ENCODE peak calls at places on chromosomes 13 and 19, in four cellular contexts. One of them, this sample, is unnamed.

GRCh38 chr13:39767791-39768564 is 112.5 kb downstream of the COG6 start:
- DNase-seq in HAP-1: no peak
- DNase-seq in DND-41: peak; percentile 5
- DNase-seq in CD4-positive, CD25-positive, alpha-beta regulatory T cell: no peak
- DNase-seq in this sample: no peak

GRCh38 chr13:108961542-108962125 is 332.2 kb downstream of the MYO16 start:
- DNase-seq in HAP-1: peak; percentile 55
- DNase-seq in DND-41: no peak
- DNase-seq in CD4-positive, CD25-positive, alpha-beta regulatory T cell: no peak
- DNase-seq in this sample: no peak

GRCh38 chr19:8663920-8664670 is 33.7 kb downstream of the NFILZ start:
- DNase-seq in DND-41: peak; percentile 94
- DNase-seq in CD4-positive, CD25-positive, alpha-beta regulatory T cell: no peak
- DNase-seq in HAP-1: no peak
- DNase-seq in this sample: no peak

GRCh38 chr13:41289463-41289881 is 21.6 kb upstream of the NAA16 start:
- DNase-seq in HAP-1: no peak
- DNase-seq in CD4-positive, CD25-positive, alpha-beta regulatory T cell: no peak
- DNase-seq in DND-41: no peak
- DNase-seq in this sample: no peak

GRCh38 chr19:2491130-2491801 is 15.3 kb downstream of the GADD45B start:
- DNase-seq in DND-41: no peak
- DNase-seq in CD4-positive, CD25-positive, alpha-beta regulatory T cell: no peak
- DNase-seq in HAP-1: no peak
- DNase-seq in this sample: no peak

GRCh38 chr13:101003566-101003965 is 329.0 kb upstream of the TMTC4 start:
- DNase-seq in HAP-1: no peak
- DNase-seq in DND-41: no peak
- DNase-seq in CD4-positive, CD25-positive, alpha-beta regulatory T cell: no peak
- DNase-seq in this sample: no peak

GRCh38 chr19:53538378-53539109 is 599 bp downstream of the ZNF331 start:
- DNase-seq in CD4-positive, CD25-positive, alpha-beta regulatory T cell: no peak
- DNase-seq in DND-41: peak; percentile 11
- DNase-seq in HAP-1: no peak
- DNase-seq in this sample: no peak

GRCh38 chr13:82374719-82375118 is 1507.6 kb downstream of the SLITRK1 start:
- DNase-seq in CD4-positive, CD25-positive, alpha-beta regulatory T cell: no peak
- DNase-seq in HAP-1: no peak
- DNase-seq in DND-41: no peak
- DNase-seq in this sample: no peak

GRCh38 chr13:30319130-30319529 is 11.8 kb upstream of the KATNAL1 start:
- DNase-seq in HAP-1: peak; percentile 88
- DNase-seq in DND-41: no peak
- DNase-seq in CD4-positive, CD25-positive, alpha-beta regulatory T cell: no peak
- DNase-seq in this sample: no peak

GRCh38 chr19:12720851-12721655 is 2.7 kb downstream of the TNPO2 start:
- DNase-seq in HAP-1: no peak
- DNase-seq in CD4-positive, CD25-positive, alpha-beta regulatory T cell: no peak
- DNase-seq in DND-41: no peak
- DNase-seq in this sample: no peak

GRCh38 chr19:31944286-31944685 is 401.1 kb upstream of the ZNF507 start:
- DNase-seq in DND-41: no peak
- DNase-seq in CD4-positive, CD25-positive, alpha-beta regulatory T cell: no peak
- DNase-seq in HAP-1: no peak
- DNase-seq in this sample: no peak

GRCh38 chr19:41815301-41815700 is 18.9 kb downstream of the CEACAM3 start:
- DNase-seq in CD4-positive, CD25-positive, alpha-beta regulatory T cell: no peak
- DNase-seq in DND-41: no peak
- DNase-seq in HAP-1: no peak
- DNase-seq in this sample: no peak

GRCh38 chr19:33798701-33799111 is 2.0 kb downstream of the KCTD15 start:
- DNase-seq in HAP-1: peak; percentile 19
- DNase-seq in CD4-positive, CD25-positive, alpha-beta regulatory T cell: no peak
- DNase-seq in DND-41: no peak
- DNase-seq in this sample: no peak

GRCh38 chr19:35041548-35042055 is at the start of gene HPN:
- DNase-seq in HAP-1: no peak
- DNase-seq in CD4-positive, CD25-positive, alpha-beta regulatory T cell: no peak
- DNase-seq in DND-41: no peak
- DNase-seq in this sample: no peak

GRCh38 chr13:114104626-114105350 is 27.6 kb downstream of the RASA3 start:
- DNase-seq in DND-41: no peak
- DNase-seq in CD4-positive, CD25-positive, alpha-beta regulatory T cell: no peak
- DNase-seq in HAP-1: no peak
- DNase-seq in this sample: no peak

GRCh38 chr19:34808566-34808965 is 35.6 kb upstream of the ZNF599 start:
- DNase-seq in DND-41: no peak
- DNase-seq in HAP-1: no peak
- DNase-seq in CD4-positive, CD25-positive, alpha-beta regulatory T cell: no peak
- DNase-seq in this sample: no peak

GRCh38 chr19:47093841-47094240 is 19.7 kb downstream of the ZC3H4 start:
- DNase-seq in CD4-positive, CD25-positive, alpha-beta regulatory T cell: no peak
- DNase-seq in DND-41: no peak
- DNase-seq in HAP-1: no peak
- DNase-seq in this sample: no peak

GRCh38 chr19:456547-457110 is 4.2 kb downstream of the SHC2 start:
- DNase-seq in DND-41: no peak
- DNase-seq in CD4-positive, CD25-positive, alpha-beta regulatory T cell: no peak
- DNase-seq in HAP-1: no peak
- DNase-seq in this sample: no peak

GRCh38 chr13:20713751-20714150 is 10.3 kb downstream of the IL17D start:
- DNase-seq in CD4-positive, CD25-positive, alpha-beta regulatory T cell: no peak
- DNase-seq in HAP-1: no peak
- DNase-seq in DND-41: peak; percentile 19
- DNase-seq in this sample: no peak

GRCh38 chr13:96119921-96120320 is 30.0 kb downstream of the HS6ST3 start:
- DNase-seq in DND-41: no peak
- DNase-seq in HAP-1: no peak
- DNase-seq in CD4-positive, CD25-positive, alpha-beta regulatory T cell: no peak
- DNase-seq in this sample: no peak

GRCh38 chr19:18682807-18683108 is 722 bp upstream of the CRTC1 start:
- DNase-seq in DND-41: no peak
- DNase-seq in HAP-1: no peak
- DNase-seq in CD4-positive, CD25-positive, alpha-beta regulatory T cell: no peak
- DNase-seq in this sample: no peak

GRCh38 chr19:55158848-55159793 is 1.6 kb upstream of the TNNI3 start:
- DNase-seq in CD4-positive, CD25-positive, alpha-beta regulatory T cell: no peak
- DNase-seq in HAP-1: no peak
- DNase-seq in DND-41: no peak
- DNase-seq in this sample: no peak

GRCh38 chr13:71661921-71662320 is 205.1 kb downstream of the DACH1 start:
- DNase-seq in HAP-1: no peak
- DNase-seq in CD4-positive, CD25-positive, alpha-beta regulatory T cell: no peak
- DNase-seq in DND-41: no peak
- DNase-seq in this sample: no peak

GRCh38 chr13:50224534-50224933 is 209.3 kb downstream of the KCNRG start:
- DNase-seq in CD4-positive, CD25-positive, alpha-beta regulatory T cell: no peak
- DNase-seq in DND-41: no peak
- DNase-seq in HAP-1: no peak
- DNase-seq in this sample: no peak

GRCh38 chr19:7970716-7971448 is 27.4 kb upstream of the TIMM44 start:
- DNase-seq in DND-41: peak; percentile 45
- DNase-seq in CD4-positive, CD25-positive, alpha-beta regulatory T cell: no peak
- DNase-seq in HAP-1: peak; percentile 41
- DNase-seq in this sample: peak; percentile 34

GRCh38 chr19:14406645-14407331 is 12.4 kb downstream of the DDX39A start:
- DNase-seq in DND-41: peak; percentile 21
- DNase-seq in CD4-positive, CD25-positive, alpha-beta regulatory T cell: no peak
- DNase-seq in HAP-1: no peak
- DNase-seq in this sample: no peak
- H3K36me3 ChIP-seq in DND-41: peaks cover 54% of the 10 kb centered on the region
- H3K36me3 ChIP-seq in CD4-positive, CD25-positive, alpha-beta regulatory T cell: peaks cover 93% of the 10 kb centered on the region
- H3K36me3 ChIP-seq in HAP-1: peaks cover 83% of the 10 kb centered on the region
- H3K36me3 ChIP-seq in this sample: peaks cover 46% of the 10 kb centered on the region

GRCh38 chr13:98377635-98378378 is 199.1 kb downstream of the STK24 start:
- DNase-seq in CD4-positive, CD25-positive, alpha-beta regulatory T cell: no peak
- DNase-seq in HAP-1: no peak
- DNase-seq in DND-41: no peak
- DNase-seq in this sample: no peak

GRCh38 chr13:98370806-98371553 is 193.9 kb upstream of the RNF113B start:
- DNase-seq in DND-41: no peak
- DNase-seq in CD4-positive, CD25-positive, alpha-beta regulatory T cell: no peak
- DNase-seq in HAP-1: no peak
- DNase-seq in this sample: no peak

GRCh38 chr13:98372886-98373285 is 195.8 kb upstream of the RNF113B start:
- DNase-seq in CD4-positive, CD25-positive, alpha-beta regulatory T cell: no peak
- DNase-seq in HAP-1: no peak
- DNase-seq in DND-41: no peak
- DNase-seq in this sample: no peak

GRCh38 chr13:98371624-98372023 is 194.6 kb upstream of the RNF113B start:
- DNase-seq in HAP-1: peak; percentile 19
- DNase-seq in DND-41: no peak
- DNase-seq in CD4-positive, CD25-positive, alpha-beta regulatory T cell: no peak
- DNase-seq in this sample: no peak

GRCh38 chr13:98374750-98375149 is 197.7 kb upstream of the RNF113B start:
- DNase-seq in CD4-positive, CD25-positive, alpha-beta regulatory T cell: no peak
- DNase-seq in DND-41: no peak
- DNase-seq in HAP-1: no peak
- DNase-seq in this sample: no peak
- H3K36me3 ChIP-seq in CD4-positive, CD25-positive, alpha-beta regulatory T cell: no peaks in the 10 kb centered on the region
- H3K36me3 ChIP-seq in DND-41: no peaks in the 10 kb centered on the region
- H3K36me3 ChIP-seq in HAP-1: no peaks in the 10 kb centered on the region
- H3K36me3 ChIP-seq in this sample: no peaks in the 10 kb centered on the region

DNA sequence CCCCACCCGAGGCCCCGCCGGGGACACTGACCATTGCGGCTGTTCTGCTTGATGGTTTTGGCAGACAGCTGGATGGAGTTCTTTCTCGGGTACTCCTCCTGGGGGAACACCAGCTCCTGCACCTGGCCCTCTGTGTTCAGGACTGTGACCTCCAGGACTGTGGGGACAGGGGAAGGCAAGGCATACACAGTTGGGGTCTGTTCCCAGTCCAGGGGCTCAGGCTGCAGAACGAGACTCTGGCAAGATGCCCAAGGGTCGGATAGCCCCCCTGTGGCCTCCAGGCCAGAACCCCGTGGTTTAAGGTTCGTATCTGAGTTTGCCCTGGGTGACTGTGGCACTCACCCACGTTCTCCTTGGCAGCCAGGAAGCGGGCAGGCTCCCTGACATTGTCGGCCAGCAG is 22.7 kb upstream of the ASF1B start:
- DNase-seq in DND-41: no peak
- DNase-seq in HAP-1: no peak
- DNase-seq in CD4-positive, CD25-positive, alpha-beta regulatory T cell: no peak
- DNase-seq in this sample: no peak
- H3K36me3 ChIP-seq in DND-41: peaks cover 62% of the 10 kb centered on the region
- H3K36me3 ChIP-seq in HAP-1: peaks cover 66% of the 10 kb centered on the region
- H3K36me3 ChIP-seq in CD4-positive, CD25-positive, alpha-beta regulatory T cell: peaks cover 3% of the 10 kb centered on the region
- H3K36me3 ChIP-seq in this sample: peaks cover 23% of the 10 kb centered on the region

GRCh38 chr13:110683203-110683883 is 22.6 kb downstream of the CARS2 start:
- DNase-seq in CD4-positive, CD25-positive, alpha-beta regulatory T cell: peak; percentile 15
- DNase-seq in DND-41: no peak
- DNase-seq in HAP-1: no peak
- DNase-seq in this sample: no peak
- H3K36me3 ChIP-seq in CD4-positive, CD25-positive, alpha-beta regulatory T cell: peaks cover 67% of the 10 kb centered on the region
- H3K36me3 ChIP-seq in DND-41: peaks cover 88% of the 10 kb centered on the region
- H3K36me3 ChIP-seq in HAP-1: peaks cover 49% of the 10 kb centered on the region
- H3K36me3 ChIP-seq in this sample: peaks cover 8% of the 10 kb centered on the region